ENCODE peak calls at places on chromosomes 7 and 10, in four cellular contexts. B is DND-41, D is mammary epithelial cell, R is neural progenitor cell. L is an unnamed sample.

GRCh38 chr10:109924947-109925620 is 1.8 kb upstream of the XPNPEP1 start:
- DNase-seq in B (no peak), D (no peak), R (no peak), L (no peak)

GRCh38 chr10:110492069-110492782 is 5.5 kb upstream of the DUSP5 start:
- DNase-seq in D (no peak), B (no peak), R (no peak), L (no peak)

GRCh38 chr7:163971-164881 is 28.1 kb upstream of the FAM20C start:
- DNase-seq in D (no peak), R (no peak), B (no peak), L (no peak)

GRCh38 chr10:59006511-59007306 is 169.7 kb upstream of the PHYHIPL start:
- DNase-seq in R (no peak), B (no peak), D (peak), L (peak)

GRCh38 chr10:110495731-110496552 is 1.8 kb upstream of the DUSP5 start:
- DNase-seq in R (peak), D (peak), B (peak), L (peak)

GRCh38 chr7:135291809-135292253 is 58.2 kb downstream of the STRA8 start:
- DNase-seq in B (no peak), R (no peak), D (peak), L (peak)

GRCh38 chr10:84824525-84824924 is 496.1 kb downstream of the CCSER2 start:
- DNase-seq in R (no peak), B (no peak), D (no peak), L (no peak)

GRCh38 chr10:75431180-75432111 is at the start of gene LRMDA:
- DNase-seq in D (no peak), B (no peak), R (peak), L (peak)

GRCh38 chr10:15879663-15880062 is 19.4 kb upstream of the MINDY3 start:
- DNase-seq in B (no peak), D (no peak), R (peak), L (no peak)

GRCh38 chr10:90451283-90451682 is 406.6 kb downstream of the HTR7 start:
- DNase-seq in B (no peak), R (no peak), D (peak), L (peak)

GRCh38 chr10:84205049-84205852 is 10.9 kb downstream of the CDHR1 start:
- DNase-seq in R (peak), B (peak), D (peak), L (peak)

GRCh38 chr10:104920476-104920875 is 279.4 kb downstream of the SORCS3 start:
- DNase-seq in D (no peak), R (no peak), B (no peak), L (no peak)

GRCh38 chr7:55405856-55406541 is 40.9 kb downstream of the LANCL2 start:
- DNase-seq in R (no peak), D (no peak), B (no peak), L (no peak)

GRCh38 chr7:129188372-129188891 is at the start of gene SMO:
- DNase-seq in B (peak), D (no peak), R (peak), L (peak)

GRCh38 chr7:75033064-75033463 is 40.5 kb downstream of the RCC1L start:
- DNase-seq in B (no peak), R (peak), D (no peak), L (no peak)

GRCh38 chr10:122561212-122561611 is 658 bp downstream of the DMBT1 start:
- DNase-seq in B (no peak), D (no peak), R (no peak), L (peak)

GRCh38 chr10:132788180-132788830 is 2.4 kb upstream of the NKX6-2 start:
- DNase-seq in R (peak), B (no peak), D (no peak), L (peak)

GRCh38 chr10:131641231-131641630 is 259.6 kb upstream of the PPP2R2D start:
- DNase-seq in B (no peak), D (no peak), R (no peak), L (no peak)

GRCh38 chr10:17025444-17026295 is 103.9 kb downstream of the CUBN start:
- DNase-seq in D (peak), R (peak), B (no peak), L (peak)

GRCh38 chr10:87675396-87676376 is 16.0 kb downstream of the PAPSS2 start:
- DNase-seq in R (no peak), D (peak), B (no peak), L (peak)

GRCh38 chr10:70166394-70166793 is 3.9 kb downstream of the SAR1A start:
- DNase-seq in R (no peak), D (no peak), B (no peak), L (no peak)

GRCh38 chr10:70169011-70169410 is 1.3 kb downstream of the SAR1A start:
- DNase-seq in R (no peak), B (no peak), D (no peak), L (no peak)

GRCh38 chr10:70174058-70174741 is 3.9 kb upstream of the SAR1A start:
- DNase-seq in B (no peak), D (peak), R (no peak), L (peak)

GRCh38 chr10:70167246-70167645 is 3.1 kb downstream of the SAR1A start:
- DNase-seq in D (no peak), B (no peak), R (no peak), L (no peak)

GRCh38 chr10:70169661-70170364 is 501 bp downstream of the SAR1A start:
- DNase-seq in D (no peak), R (peak), B (no peak), L (no peak)
- H2AFZ ChIP-seq in D (peak), R (no peak), B (peak), L (peak)

GRCh38 chr7:154968336-154969001 is 34.5 kb downstream of the PAXIP1 start:
- DNase-seq in B (no peak), R (no peak), D (no peak), L (no peak)
- H2AFZ ChIP-seq in B (no peak), R (no peak), D (no peak), L (no peak)

GRCh38 chr7:101747758-101748345 is 69.6 kb upstream of the CUX1 start:
- DNase-seq in B (no peak), D (no peak), R (peak), L (no peak)
- H2AFZ ChIP-seq in B (no peak), D (no peak), R (no peak), L (no peak)

DNA sequence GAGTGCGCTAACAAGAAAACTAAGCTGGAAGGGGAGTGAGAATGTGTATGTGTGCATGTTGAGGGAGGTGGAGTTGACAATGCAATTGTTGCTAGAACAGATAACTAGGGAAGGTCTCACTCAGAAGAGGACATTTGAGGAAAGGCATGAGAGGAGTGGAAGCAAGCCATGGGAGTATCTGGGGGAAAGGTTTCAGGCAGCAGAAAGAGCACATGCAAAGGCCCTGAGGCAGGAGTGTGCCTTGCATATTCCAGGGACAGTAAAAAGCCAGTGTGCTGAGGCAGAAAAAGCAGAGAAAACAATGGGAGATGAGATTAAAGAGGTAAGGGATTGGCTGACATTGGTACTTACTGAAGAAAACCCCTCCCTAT is 149.6 kb upstream of the ADO start:
- DNase-seq in B (no peak), D (no peak), R (no peak), L (no peak)
- H2AFZ ChIP-seq in B (no peak), D (no peak), R (no peak), L (no peak)